ENCODE peak calls at places on chromosomes 4 and X, in six cellular contexts. T, O, H, X, L and R are unnamed samples.

GRCh38 chr4:48912349-48912748 is 5.8 kb upstream of the OCIAD2 start:
- DNase-seq in T (no peak), O (no peak), H (no peak), X (no peak), L (no peak), R (no peak)

GRCh38 chr4:77861500-77861899 is 1.1 kb upstream of the MRPL1 start:
- DNase-seq in T (no peak), O (no peak), H (no peak), X (no peak), L (no peak), R (no peak)

GRCh38 chr4:106365613-106366012 is 3.0 kb downstream of the GIMD1 start:
- DNase-seq in T (peak), O (peak), H (no peak), X (no peak), L (no peak), R (peak)

GRCh38 chrX:115894087-115894486 is 276.5 kb upstream of the AGTR2 start:
- DNase-seq in T (no peak), O (no peak), H (peak), X (no peak), L (no peak), R (no peak)

GRCh38 chr4:46975841-46976551 is 17.4 kb downstream of the GABRA4 start:
- DNase-seq in T (no peak), O (peak), H (no peak), X (no peak), L (no peak), R (no peak)

GRCh38 chr4:53908661-53909078 is 155.7 kb downstream of the CHIC2 start:
- DNase-seq in T (peak), O (peak), H (peak), X (no peak), L (no peak), R (peak)

GRCh38 chr4:89486042-89486441 is 178.4 kb upstream of the GPRIN3 start:
- DNase-seq in T (peak), O (peak), H (no peak), X (no peak), L (no peak), R (peak)

GRCh38 chrX:129791961-129792570 is 12.3 kb downstream of the SASH3 start:
- DNase-seq in T (no peak), O (no peak), H (no peak), X (no peak), L (no peak), R (no peak)

GRCh38 chrX:68692651-68693050 is 45.2 kb downstream of the STARD8 start:
- DNase-seq in T (no peak), O (no peak), H (no peak), X (no peak), L (no peak), R (peak)

GRCh38 chrX:129780441-129781105 is 824 bp downstream of the SASH3 start:
- DNase-seq in T (no peak), O (no peak), H (no peak), X (no peak), L (no peak), R (no peak)

GRCh38 chrX:30327762-30328161 is 18.6 kb upstream of the NR0B1 start:
- DNase-seq in T (no peak), O (no peak), H (no peak), X (no peak), L (no peak), R (no peak)
- TF ChIP-seq CTCF in T (no peak), O (no peak), H (peak), X (no peak), L (no peak), R (no peak)

GRCh38 chr4:113822555-113823290 is 61.2 kb upstream of the CAMK2D start:
- DNase-seq in T (no peak), O (no peak), H (no peak), X (no peak), L (no peak), R (no peak)
- TF ChIP-seq CTCF in T (no peak), O (no peak), H (no peak), X (no peak), L (no peak), R (no peak)

GRCh38 chr4:5374577-5374976 is 323.3 kb downstream of the STK32B start:
- DNase-seq in T (no peak), O (no peak), H (no peak), X (no peak), L (no peak), R (no peak)

GRCh38 chr4:5376015-5376414 is 324.7 kb downstream of the STK32B start:
- DNase-seq in T (no peak), O (no peak), H (no peak), X (no peak), L (no peak), R (no peak)

GRCh38 chr4:5381981-5382441 is 326.3 kb downstream of the EVC2 start:
- DNase-seq in T (no peak), O (peak), H (no peak), X (no peak), L (no peak), R (peak)

GRCh38 chr4:5374994-5375393 is 323.7 kb downstream of the STK32B start:
- DNase-seq in T (no peak), O (no peak), H (no peak), X (no peak), L (no peak), R (no peak)

DNA sequence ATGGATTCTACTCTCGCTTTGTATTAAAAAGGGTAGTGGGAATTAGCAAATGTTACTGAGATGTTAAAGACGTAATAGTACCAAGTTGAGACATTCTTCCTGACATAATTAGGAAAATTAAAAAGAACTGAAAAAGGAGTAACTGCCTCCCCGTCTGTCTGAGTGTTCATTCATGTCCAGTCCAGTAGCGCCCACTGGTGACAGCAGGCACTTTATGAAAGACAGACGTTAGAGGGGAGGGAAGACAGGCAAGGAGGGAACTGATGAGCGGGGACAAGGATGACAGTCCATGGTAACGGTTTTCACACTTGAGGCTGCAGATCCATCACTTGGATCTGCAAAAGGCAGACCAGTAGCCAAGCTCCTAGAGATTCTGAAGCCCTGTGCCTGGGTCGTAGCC is 326.7 kb downstream of the STK32B start:
- DNase-seq in T (no peak), O (no peak), H (peak), X (no peak), L (no peak), R (no peak)
- TF ChIP-seq CTCF in T (peak), O (no peak), H (peak), X (no peak), L (no peak), R (peak)

DNA sequence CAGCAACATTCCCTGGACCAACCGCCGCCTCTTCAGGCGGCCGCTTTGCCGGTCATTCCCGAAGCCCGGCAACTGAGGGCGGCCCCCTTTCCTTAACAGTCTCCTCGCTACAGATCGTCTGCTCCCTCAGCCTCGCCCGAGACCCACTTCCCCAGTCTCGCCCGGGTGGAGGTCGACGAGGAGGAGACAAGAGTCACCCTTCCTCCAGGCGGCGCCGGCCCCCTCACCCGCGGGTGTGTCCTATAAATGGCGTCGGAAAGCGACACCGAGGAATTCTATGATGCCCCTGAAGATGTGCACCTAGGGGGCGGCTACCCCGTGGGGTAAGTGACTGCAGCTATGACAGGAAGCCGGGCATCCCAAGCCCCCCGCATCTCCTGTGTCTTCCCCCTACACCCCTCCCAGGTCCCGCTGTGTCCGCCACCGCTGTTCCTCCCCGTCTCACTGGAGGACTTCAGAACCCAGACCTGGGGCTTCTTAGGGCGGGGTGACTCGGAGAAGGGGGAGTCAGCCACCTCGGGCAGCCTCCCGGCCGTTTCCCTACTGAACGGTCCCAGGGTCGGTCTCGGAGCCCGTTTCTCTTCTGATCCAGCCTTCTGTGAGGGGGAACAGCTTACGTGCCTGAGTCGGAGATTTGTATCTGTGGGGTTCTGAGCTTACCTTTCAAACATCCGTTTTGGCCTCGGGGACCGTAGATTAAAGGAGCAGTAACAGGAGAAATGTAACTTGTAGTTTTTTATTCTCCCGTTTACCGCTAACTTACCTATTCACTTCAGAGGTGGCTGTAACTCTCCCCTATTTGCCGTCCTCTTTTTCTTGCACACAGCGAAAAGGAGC is 570 bp downstream of the WDR44 start:
- DNase-seq in T (peak), O (no peak), H (no peak), X (peak), L (peak), R (peak)
- TF ChIP-seq CTCF in T (peak), O (no peak), H (no peak), X (no peak), L (no peak), R (peak)

GRCh38 chrX:51002160-51002632 is 91.7 kb downstream of the BMP15 start:
- DNase-seq in T (no peak), O (no peak), H (no peak), X (no peak), L (no peak), R (no peak)

DNA sequence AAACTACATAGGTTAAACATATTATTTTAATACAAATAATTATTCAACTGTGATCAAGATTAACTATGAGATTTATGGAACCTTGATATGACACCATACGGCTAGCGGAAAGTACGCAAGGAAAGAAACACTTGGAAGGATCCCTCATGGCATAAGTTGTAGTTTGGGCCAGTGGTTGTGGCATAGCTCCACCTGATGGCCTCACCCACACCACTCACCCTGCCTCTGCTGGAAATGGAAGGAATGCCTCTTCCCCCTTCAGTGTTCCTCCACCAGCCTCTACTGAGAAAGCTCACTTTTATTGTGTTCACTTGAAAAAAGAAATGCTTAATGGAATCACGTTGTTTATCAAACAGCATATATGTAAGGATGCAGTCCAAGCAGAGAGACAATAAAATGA is 86.4 kb downstream of the BMP15 start:
- DNase-seq in T (no peak), O (no peak), H (no peak), X (no peak), L (no peak), R (no peak)
- TF ChIP-seq CTCF in T (no peak), O (no peak), H (peak), X (no peak), L (no peak), R (no peak)

DNA sequence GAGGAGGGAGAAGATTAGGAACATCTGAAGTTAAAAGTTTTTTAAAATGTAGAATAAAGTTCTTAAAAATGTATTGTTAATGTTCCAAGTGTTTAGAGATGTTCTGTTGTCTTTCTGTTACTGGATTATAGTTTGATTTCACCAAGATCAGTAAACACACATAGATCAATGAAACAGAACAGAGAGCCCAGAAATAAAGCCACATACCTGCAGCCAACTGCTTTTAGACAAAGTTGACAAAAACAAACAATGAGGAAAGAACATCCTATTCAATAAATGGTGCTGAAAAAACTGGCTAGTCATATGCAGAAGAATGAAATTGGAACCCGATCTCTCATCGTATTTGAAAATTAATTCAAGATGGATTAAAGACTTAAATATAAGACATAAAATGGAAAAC is 966.3 kb upstream of the POU3F4 start:
- DNase-seq in T (no peak), O (no peak), H (no peak), X (no peak), L (no peak), R (no peak)
- TF ChIP-seq CTCF in T (no peak), O (no peak), H (no peak), X (no peak), L (no peak), R (no peak)

GRCh38 chrX:140664939-140665338 is 44.6 kb upstream of the LINC00632 start:
- DNase-seq in T (peak), O (peak), H (no peak), X (no peak), L (no peak), R (no peak)

GRCh38 chrX:140661657-140662056 is 47.9 kb upstream of the LINC00632 start:
- DNase-seq in T (no peak), O (peak), H (no peak), X (no peak), L (no peak), R (no peak)
- TF ChIP-seq CTCF in T (no peak), O (peak), H (no peak), X (no peak), L (no peak), R (no peak)

DNA sequence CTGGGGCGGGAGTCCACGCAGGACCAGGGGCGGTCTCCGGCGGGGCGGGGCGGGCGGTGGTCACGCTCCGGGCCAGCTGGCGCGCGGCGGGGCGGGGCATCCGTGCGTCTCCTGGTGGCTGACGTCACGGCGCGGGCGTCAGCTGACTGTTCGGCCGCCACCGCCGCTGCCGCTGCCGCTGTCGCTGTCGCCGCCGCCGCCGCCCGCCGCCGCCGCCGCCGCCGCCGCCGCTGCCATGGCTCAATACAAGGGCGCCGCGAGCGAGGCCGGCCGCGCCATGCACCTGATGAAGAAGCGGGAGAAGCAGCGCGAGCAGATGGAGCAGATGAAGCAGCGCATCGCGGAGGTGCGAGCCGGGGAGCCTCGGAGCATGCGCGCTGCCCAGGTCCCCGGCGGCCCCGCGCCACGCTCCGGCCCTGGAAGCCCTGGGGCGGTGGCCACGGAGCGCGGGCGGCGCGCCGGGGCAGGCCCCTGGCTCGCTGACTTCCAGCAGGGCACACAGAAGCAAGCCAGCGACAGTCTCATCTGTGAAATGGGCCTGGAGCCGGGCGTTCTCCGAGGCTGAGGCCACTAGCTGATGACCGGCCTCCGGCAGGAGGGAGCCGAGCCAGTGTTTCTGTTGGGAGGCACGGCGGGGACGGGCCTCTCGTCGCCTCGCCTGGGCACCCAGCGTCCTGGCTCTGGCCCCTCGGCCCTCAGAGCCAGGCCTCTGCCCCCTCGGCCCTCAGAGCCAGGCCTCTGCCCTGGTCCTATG is at the start of gene FAM50A:
- DNase-seq in T (peak), O (peak), H (no peak), X (peak), L (peak), R (peak)
- TF ChIP-seq CTCF in T (no peak), O (no peak), H (no peak), X (no peak), L (peak), R (no peak)

DNA sequence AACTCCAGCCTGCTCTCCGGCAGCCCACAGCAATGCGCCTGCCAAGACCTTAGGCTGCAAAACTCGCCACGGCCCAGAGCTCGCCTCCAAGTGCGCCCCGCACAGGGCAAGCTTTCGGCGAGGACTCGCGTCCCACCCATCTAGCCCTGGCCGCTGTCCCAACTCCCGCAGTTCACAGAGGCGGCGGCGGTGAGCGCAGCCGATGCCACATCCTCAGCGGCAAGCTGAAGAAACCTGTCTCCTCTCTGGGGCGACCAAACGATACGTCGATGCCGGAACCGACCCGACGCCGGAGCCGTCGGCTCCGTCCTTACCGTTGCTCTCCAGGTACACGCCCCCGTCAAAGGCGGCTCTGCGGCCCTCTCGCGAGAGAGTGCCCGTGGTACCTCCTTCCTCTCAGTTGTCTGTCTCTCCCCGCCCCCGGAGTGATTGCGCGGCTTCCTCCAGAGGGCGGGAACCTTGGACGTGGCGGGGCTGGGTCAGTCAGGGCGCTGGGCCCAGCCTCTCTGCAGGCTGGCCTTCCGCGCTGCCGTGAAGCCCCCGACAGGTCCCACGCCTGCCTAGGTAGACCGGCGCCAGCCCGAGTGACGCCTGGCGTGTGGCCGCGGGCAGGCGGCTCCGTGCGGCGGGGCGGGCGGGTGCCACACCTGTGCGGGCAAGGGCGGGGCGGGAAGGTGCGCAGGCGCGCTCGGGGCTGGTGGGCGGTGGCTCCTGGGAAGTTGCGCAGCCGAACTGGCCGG is 380 bp upstream of the RAB33B start:
- DNase-seq in T (peak), O (peak), H (peak), X (peak), L (peak), R (peak)
- TF ChIP-seq CTCF in T (no peak), O (peak), H (no peak), X (no peak), L (no peak), R (peak)

GRCh38 chr4:154744341-154744948 is 645 bp downstream of the LRAT start:
- DNase-seq in T (no peak), O (no peak), H (no peak), X (no peak), L (no peak), R (no peak)
- TF ChIP-seq CTCF in T (no peak), O (no peak), H (no peak), X (no peak), L (no peak), R (no peak)